ENCODE peak calls at places on chromosomes 12 and 14, in seven cellular contexts. One of them, this sample, is unnamed. For H3K36me3, the result is how much of the 10 kb centered on the place peaks cover.

GRCh38 chr12:57244306-57244696 is 6.7 kb downstream of the STAC3 start:
- DNase-seq in GM23338: peak
- DNase-seq in endothelial cell of umbilical vein: no peak
- DNase-seq in IMR-90: no peak
- DNase-seq in mesendoderm: no peak
- DNase-seq in NT2/D1: no peak
- DNase-seq in A673: no peak
- DNase-seq in this sample: no peak

GRCh38 chr12:5022465-5023061 is 21.1 kb upstream of the KCNA5 start:
- DNase-seq in GM23338: peak
- DNase-seq in endothelial cell of umbilical vein: peak
- DNase-seq in IMR-90: peak
- DNase-seq in mesendoderm: peak
- DNase-seq in NT2/D1: peak
- DNase-seq in A673: peak
- DNase-seq in this sample: no peak

GRCh38 chr12:58818546-58818945 is 101.8 kb downstream of the LRIG3 start:
- DNase-seq in GM23338: no peak
- DNase-seq in endothelial cell of umbilical vein: no peak
- DNase-seq in IMR-90: peak
- DNase-seq in mesendoderm: no peak
- DNase-seq in NT2/D1: no peak
- DNase-seq in A673: no peak
- DNase-seq in this sample: no peak

GRCh38 chr12:100555722-100556121 is 17.8 kb upstream of the GAS2L3 start:
- DNase-seq in GM23338: no peak
- DNase-seq in endothelial cell of umbilical vein: no peak
- DNase-seq in IMR-90: peak
- DNase-seq in mesendoderm: no peak
- DNase-seq in NT2/D1: no peak
- DNase-seq in A673: no peak
- DNase-seq in this sample: no peak

GRCh38 chr14:59377485-59377884 is 87.7 kb downstream of the GPR135 start:
- DNase-seq in GM23338: no peak
- DNase-seq in endothelial cell of umbilical vein: no peak
- DNase-seq in IMR-90: no peak
- DNase-seq in mesendoderm: no peak
- DNase-seq in NT2/D1: no peak
- DNase-seq in A673: no peak
- DNase-seq in this sample: no peak

GRCh38 chr14:37991027-37991426 is 216.7 kb upstream of the SSTR1 start:
- DNase-seq in GM23338: peak
- DNase-seq in endothelial cell of umbilical vein: no peak
- DNase-seq in IMR-90: no peak
- DNase-seq in mesendoderm: peak
- DNase-seq in NT2/D1: no peak
- DNase-seq in A673: no peak
- DNase-seq in this sample: no peak

GRCh38 chr14:58755026-58755929 is 117.5 kb downstream of the DACT1 start:
- DNase-seq in GM23338: peak
- DNase-seq in endothelial cell of umbilical vein: no peak
- DNase-seq in IMR-90: no peak
- DNase-seq in mesendoderm: no peak
- DNase-seq in NT2/D1: no peak
- DNase-seq in A673: no peak
- DNase-seq in this sample: no peak

GRCh38 chr12:49335955-49336644 is 888 bp downstream of the C1QL4 start:
- DNase-seq in GM23338: peak
- DNase-seq in endothelial cell of umbilical vein: no peak
- DNase-seq in IMR-90: no peak
- DNase-seq in mesendoderm: no peak
- DNase-seq in NT2/D1: no peak
- DNase-seq in A673: no peak
- DNase-seq in this sample: no peak

GRCh38 chr12:132218915-132219314 is 74.7 kb downstream of the NOC4L start:
- DNase-seq in GM23338: peak
- DNase-seq in endothelial cell of umbilical vein: peak
- DNase-seq in IMR-90: no peak
- DNase-seq in mesendoderm: peak
- DNase-seq in NT2/D1: peak
- DNase-seq in A673: peak
- DNase-seq in this sample: no peak

GRCh38 chr14:78023112-78023511 is 147.1 kb upstream of the NRXN3 start:
- DNase-seq in GM23338: no peak
- DNase-seq in endothelial cell of umbilical vein: no peak
- DNase-seq in IMR-90: no peak
- DNase-seq in mesendoderm: no peak
- DNase-seq in NT2/D1: no peak
- DNase-seq in A673: no peak
- DNase-seq in this sample: no peak

GRCh38 chr12:128338344-128338743 is 71.4 kb downstream of the TMEM132C start:
- DNase-seq in GM23338: peak
- DNase-seq in endothelial cell of umbilical vein: no peak
- DNase-seq in IMR-90: no peak
- DNase-seq in mesendoderm: peak
- DNase-seq in NT2/D1: no peak
- DNase-seq in A673: no peak
- DNase-seq in this sample: no peak

GRCh38 chr12:49017764-49018281 is 753 bp downstream of the PRKAG1 start:
- DNase-seq in GM23338: no peak
- DNase-seq in endothelial cell of umbilical vein: peak
- DNase-seq in IMR-90: peak
- DNase-seq in mesendoderm: no peak
- DNase-seq in NT2/D1: no peak
- DNase-seq in A673: no peak
- DNase-seq in this sample: peak

GRCh38 chr14:105436891-105437722 is 17.5 kb downstream of the MTA1 start:
- DNase-seq in GM23338: no peak
- DNase-seq in endothelial cell of umbilical vein: no peak
- DNase-seq in IMR-90: no peak
- DNase-seq in mesendoderm: no peak
- DNase-seq in NT2/D1: no peak
- DNase-seq in A673: no peak
- DNase-seq in this sample: no peak

GRCh38 chr14:51507556-51508511 is 143.9 kb upstream of the FRMD6 start:
- DNase-seq in GM23338: no peak
- DNase-seq in endothelial cell of umbilical vein: peak
- DNase-seq in IMR-90: peak
- DNase-seq in mesendoderm: no peak
- DNase-seq in NT2/D1: no peak
- DNase-seq in A673: peak
- DNase-seq in this sample: peak

GRCh38 chr12:86256169-86256568 is at the start of gene MGAT4C:
- DNase-seq in GM23338: no peak
- DNase-seq in endothelial cell of umbilical vein: no peak
- DNase-seq in IMR-90: no peak
- DNase-seq in mesendoderm: no peak
- DNase-seq in NT2/D1: no peak
- DNase-seq in A673: peak
- DNase-seq in this sample: no peak

GRCh38 chr12:33536431-33536830 is 96.8 kb upstream of the SYT10 start:
- DNase-seq in GM23338: no peak
- DNase-seq in endothelial cell of umbilical vein: no peak
- DNase-seq in IMR-90: no peak
- DNase-seq in mesendoderm: no peak
- DNase-seq in NT2/D1: no peak
- DNase-seq in A673: no peak
- DNase-seq in this sample: no peak

GRCh38 chr14:50062438-50063039 is 53.8 kb downstream of the VCPKMT start:
- DNase-seq in GM23338: peak
- DNase-seq in endothelial cell of umbilical vein: peak
- DNase-seq in IMR-90: peak
- DNase-seq in mesendoderm: peak
- DNase-seq in NT2/D1: no peak
- DNase-seq in A673: peak
- DNase-seq in this sample: no peak

GRCh38 chr12:16939871-16940306 is 333.9 kb upstream of the LMO3 start:
- DNase-seq in GM23338: peak
- DNase-seq in endothelial cell of umbilical vein: peak
- DNase-seq in IMR-90: peak
- DNase-seq in mesendoderm: peak
- DNase-seq in NT2/D1: peak
- DNase-seq in A673: peak
- DNase-seq in this sample: peak

GRCh38 chr14:70254476-70254961 is 65.8 kb upstream of the SLC8A3 start:
- DNase-seq in GM23338: peak
- DNase-seq in endothelial cell of umbilical vein: peak
- DNase-seq in IMR-90: peak
- DNase-seq in mesendoderm: peak
- DNase-seq in NT2/D1: no peak
- DNase-seq in A673: peak
- DNase-seq in this sample: peak

GRCh38 chr12:89384050-89384749 is 31.9 kb upstream of the DUSP6 start:
- DNase-seq in GM23338: peak
- DNase-seq in endothelial cell of umbilical vein: peak
- DNase-seq in IMR-90: peak
- DNase-seq in mesendoderm: peak
- DNase-seq in NT2/D1: peak
- DNase-seq in A673: peak
- DNase-seq in this sample: peak

GRCh38 chr14:21054123-21054767 is 3.4 kb upstream of the RNASE8 start:
- DNase-seq in GM23338: peak
- DNase-seq in endothelial cell of umbilical vein: no peak
- DNase-seq in IMR-90: no peak
- DNase-seq in mesendoderm: peak
- DNase-seq in NT2/D1: no peak
- DNase-seq in A673: no peak
- DNase-seq in this sample: no peak

GRCh38 chr12:122999196-122999946 is 18.9 kb downstream of the ARL6IP4 start:
- DNase-seq in GM23338: no peak
- DNase-seq in endothelial cell of umbilical vein: no peak
- DNase-seq in IMR-90: no peak
- DNase-seq in mesendoderm: no peak
- DNase-seq in NT2/D1: no peak
- DNase-seq in A673: no peak
- DNase-seq in this sample: no peak

GRCh38 chr12:67929373-67929772 is 59.9 kb upstream of the IFNG-AS1 start:
- DNase-seq in GM23338: no peak
- DNase-seq in endothelial cell of umbilical vein: no peak
- DNase-seq in IMR-90: no peak
- DNase-seq in mesendoderm: no peak
- DNase-seq in NT2/D1: no peak
- DNase-seq in A673: no peak
- DNase-seq in this sample: no peak

GRCh38 chr14:29663281-29663801 is 264.3 kb downstream of the PRKD1 start:
- DNase-seq in GM23338: peak
- DNase-seq in endothelial cell of umbilical vein: no peak
- DNase-seq in IMR-90: no peak
- DNase-seq in mesendoderm: peak
- DNase-seq in NT2/D1: peak
- DNase-seq in A673: no peak
- DNase-seq in this sample: no peak

GRCh38 chr12:96698521-96698920 is 208.5 kb upstream of the NEDD1 start:
- DNase-seq in GM23338: peak
- DNase-seq in endothelial cell of umbilical vein: no peak
- DNase-seq in IMR-90: no peak
- DNase-seq in mesendoderm: no peak
- DNase-seq in NT2/D1: no peak
- DNase-seq in A673: no peak
- DNase-seq in this sample: peak

GRCh38 chr14:67650694-67651093 is 23.7 kb downstream of the VTI1B start:
- DNase-seq in GM23338: no peak
- DNase-seq in endothelial cell of umbilical vein: no peak
- DNase-seq in IMR-90: peak
- DNase-seq in mesendoderm: no peak
- DNase-seq in NT2/D1: no peak
- DNase-seq in A673: no peak
- DNase-seq in this sample: no peak
- H3K36me3 ChIP-seq in GM23338: under half
- H3K36me3 ChIP-seq in endothelial cell of umbilical vein: under half
- H3K36me3 ChIP-seq in IMR-90: under half
- H3K36me3 ChIP-seq in mesendoderm: under half
- H3K36me3 ChIP-seq in NT2/D1: half or more
- H3K36me3 ChIP-seq in A673: half or more
- H3K36me3 ChIP-seq in this sample: under half

GRCh38 chr12:125989716-125990115 is 924.5 kb downstream of the AACS start:
- DNase-seq in GM23338: no peak
- DNase-seq in endothelial cell of umbilical vein: no peak
- DNase-seq in IMR-90: no peak
- DNase-seq in mesendoderm: peak
- DNase-seq in NT2/D1: no peak
- DNase-seq in A673: no peak
- DNase-seq in this sample: no peak
- H3K4me3 ChIP-seq in GM23338: no peak
- H3K4me3 ChIP-seq in endothelial cell of umbilical vein: no peak
- H3K4me3 ChIP-seq in IMR-90: no peak
- H3K4me3 ChIP-seq in mesendoderm: no peak
- H3K4me3 ChIP-seq in NT2/D1: no peak
- H3K4me3 ChIP-seq in A673: no peak
- H3K4me3 ChIP-seq in this sample: no peak

DNA sequence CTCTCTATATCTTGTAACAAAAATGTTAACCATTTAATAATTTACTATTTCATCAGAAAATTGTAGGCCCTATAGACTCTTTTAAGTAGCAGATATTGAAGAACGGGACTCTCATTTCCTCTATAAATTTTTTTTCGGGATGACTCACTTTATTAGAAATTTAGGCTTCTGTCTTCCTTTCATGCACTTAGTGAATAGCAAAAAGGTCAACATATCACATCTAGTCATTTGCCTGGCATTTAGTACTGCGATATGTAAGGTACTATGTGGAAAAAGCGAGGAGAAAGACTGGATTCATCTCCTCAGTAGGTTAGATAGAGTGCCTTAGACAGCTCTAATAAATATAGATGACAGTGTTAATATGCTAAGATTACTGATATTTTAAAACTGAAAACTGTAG is 166.3 kb upstream of the PTPRQ start:
- DNase-seq in GM23338: no peak
- DNase-seq in endothelial cell of umbilical vein: no peak
- DNase-seq in IMR-90: no peak
- DNase-seq in mesendoderm: no peak
- DNase-seq in NT2/D1: no peak
- DNase-seq in A673: peak
- DNase-seq in this sample: no peak
- H3K36me3 ChIP-seq in GM23338: under half
- H3K36me3 ChIP-seq in endothelial cell of umbilical vein: under half
- H3K36me3 ChIP-seq in IMR-90: under half
- H3K36me3 ChIP-seq in mesendoderm: under half
- H3K36me3 ChIP-seq in NT2/D1: under half
- H3K36me3 ChIP-seq in A673: under half
- H3K36me3 ChIP-seq in this sample: under half

DNA sequence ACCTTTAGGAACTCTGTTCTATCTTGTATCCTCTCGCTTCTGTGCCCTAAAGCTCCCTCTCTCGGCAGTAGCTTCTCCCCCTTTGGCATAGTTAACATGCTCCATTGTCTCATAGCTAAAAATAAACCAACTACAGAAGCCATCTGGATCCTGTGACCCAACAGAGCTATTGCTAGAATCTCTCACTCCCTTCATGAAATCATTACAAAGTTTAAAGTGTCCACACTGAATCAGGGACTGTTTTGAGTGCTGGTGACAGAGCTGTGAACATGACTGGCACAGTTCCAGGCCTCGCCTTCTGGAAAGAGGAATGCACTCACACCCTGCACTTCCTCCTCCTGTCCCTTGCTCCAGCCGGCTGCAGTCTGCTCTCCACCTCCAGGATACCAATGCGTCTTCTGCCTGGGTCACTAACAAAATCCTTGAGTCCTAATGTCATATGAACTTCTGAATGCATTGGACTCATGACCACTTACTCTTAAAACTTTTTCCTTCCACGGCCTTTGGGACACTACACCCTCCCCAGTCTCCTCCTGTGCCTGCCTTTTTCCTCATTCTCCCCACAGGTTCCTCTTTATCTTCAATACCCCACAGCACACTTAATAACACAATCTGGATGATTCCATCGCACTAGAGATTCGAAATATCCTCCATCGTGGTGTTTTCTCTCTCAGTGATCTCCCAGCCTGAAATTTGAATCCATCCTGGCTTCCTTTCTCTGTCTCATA is 13.2 kb downstream of the PLBD1 start:
- DNase-seq in GM23338: no peak
- DNase-seq in endothelial cell of umbilical vein: no peak
- DNase-seq in IMR-90: no peak
- DNase-seq in mesendoderm: peak
- DNase-seq in NT2/D1: no peak
- DNase-seq in A673: peak
- DNase-seq in this sample: peak
- H3K4me3 ChIP-seq in GM23338: no peak
- H3K4me3 ChIP-seq in endothelial cell of umbilical vein: no peak
- H3K4me3 ChIP-seq in IMR-90: no peak
- H3K4me3 ChIP-seq in mesendoderm: no peak
- H3K4me3 ChIP-seq in NT2/D1: no peak
- H3K4me3 ChIP-seq in A673: no peak
- H3K4me3 ChIP-seq in this sample: no peak